ENCODE peak calls at places on chromosome 6, in eight cellular contexts. M is LNCaP clone FGC, S is WERI-Rb-1, C is GM12865, V is H9, K is left ventricle myocardium inferior, J is AG04449, R is GM10248. Y is an unnamed sample.
A peak's percentile ranks its signal among the peaks of the same experiment; 100 is the strongest.

GRCh38 chr6:159727717-159728440 is 573 bp downstream of the WTAP start:
- DNase-seq in R (peak; percentile 57), C (peak; percentile 71), M (no peak), S (no peak), V (no peak), K (no peak), J (no peak), Y (peak; percentile 61)

GRCh38 chr6:12991435-12991834 is 274.9 kb downstream of the PHACTR1 start:
- DNase-seq in V (no peak), S (no peak), J (no peak), M (no peak), K (no peak), R (no peak), C (no peak), Y (no peak)

GRCh38 chr6:108565091-108565766 is 4.5 kb downstream of the FOXO3 start:
- DNase-seq in M (no peak), R (peak; percentile 41), S (no peak), K (no peak), V (no peak), J (no peak), C (peak; percentile 89), Y (peak; percentile 22)

GRCh38 chr6:144543006-144543871 is 258.1 kb downstream of the UTRN start:
- DNase-seq in V (no peak), J (no peak), R (no peak), C (no peak), K (no peak), S (no peak), M (no peak), Y (peak; percentile 11)

GRCh38 chr6:168216139-168216538 is 103.4 kb downstream of the DACT2 start:
- DNase-seq in J (no peak), R (no peak), K (no peak), C (no peak), V (peak; percentile 55), S (no peak), M (no peak), Y (no peak)

GRCh38 chr6:56959938-56960337 is 5.0 kb downstream of the BEND6 start:
- DNase-seq in M (no peak), J (no peak), V (no peak), C (no peak), R (no peak), K (no peak), S (no peak), Y (no peak)

GRCh38 chr6:40877362-40877761 is 161.7 kb downstream of the UNC5CL start:
- DNase-seq in M (no peak), C (no peak), K (no peak), J (no peak), R (no peak), S (no peak), V (no peak), Y (peak; percentile 66)

GRCh38 chr6:100461273-100461919 is 3.3 kb downstream of the SIM1 start:
- DNase-seq in R (no peak), V (peak; percentile 69), J (no peak), S (peak; percentile 63), M (no peak), K (no peak), C (no peak), Y (no peak)

GRCh38 chr6:13624871-13625288 is 9.7 kb downstream of the NOL7 start:
- DNase-seq in R (peak; percentile 40), M (no peak), S (peak; percentile 46), J (no peak), C (peak; percentile 69), V (peak; percentile 62), K (no peak), Y (peak; percentile 37)

GRCh38 chr6:133945158-133945557 is 7.9 kb upstream of the TBPL1 start:
- DNase-seq in C (no peak), K (no peak), M (no peak), R (no peak), J (no peak), V (peak; percentile 47), S (no peak), Y (no peak)

GRCh38 chr6:26016326-26017275 is 54.0 kb downstream of the TRIM38 start:
- DNase-seq in M (no peak), V (peak; percentile 56), J (no peak), R (no peak), S (no peak), C (no peak), K (peak; percentile 75), Y (no peak)

GRCh38 chr6:97705568-97705967 is 422.6 kb upstream of the MMS22L start:
- DNase-seq in S (no peak), K (no peak), R (no peak), J (no peak), C (peak; percentile 3), V (peak; percentile 45), M (no peak), Y (no peak)

GRCh38 chr6:26032387-26033131 is 54.7 kb upstream of the HFE start:
- DNase-seq in S (peak; percentile 84), R (no peak), C (peak; percentile 79), M (no peak), V (peak; percentile 49), J (no peak), K (no peak), Y (peak; percentile 65)

GRCh38 chr6:43278524-43279078 is 19.5 kb upstream of the SLC22A7 start:
- DNase-seq in K (no peak), R (no peak), V (no peak), S (no peak), J (no peak), M (no peak), C (no peak), Y (no peak)

GRCh38 chr6:89970609-89971337 is 76.5 kb downstream of the GJA10 start:
- DNase-seq in C (peak; percentile 11), S (peak; percentile 82), V (no peak), K (no peak), R (peak; percentile 30), M (no peak), J (no peak), Y (no peak)

GRCh38 chr6:44779130-44779826 is 391.8 kb downstream of the CDC5L start:
- DNase-seq in M (no peak), S (no peak), J (no peak), R (peak; percentile 23), C (peak; percentile 67), K (no peak), V (no peak), Y (no peak)

GRCh38 chr6:158002951-158003853 is 21.5 kb downstream of the SYNJ2 start:
- DNase-seq in S (no peak), R (no peak), V (no peak), M (no peak), C (peak; percentile 17), K (peak; percentile 60), J (peak; percentile 61), Y (peak; percentile 74)

GRCh38 chr6:124260337-124260736 is 456.7 kb downstream of the NKAIN2 start:
- DNase-seq in C (no peak), V (no peak), M (no peak), K (no peak), S (no peak), J (no peak), R (no peak), Y (no peak)

GRCh38 chr6:21666200-21666671 is 72.7 kb downstream of the SOX4 start:
- DNase-seq in K (peak; percentile 20), S (no peak), V (peak; percentile 85), R (peak; percentile 26), C (peak; percentile 22), M (no peak), J (no peak), Y (peak; percentile 10)

DNA sequence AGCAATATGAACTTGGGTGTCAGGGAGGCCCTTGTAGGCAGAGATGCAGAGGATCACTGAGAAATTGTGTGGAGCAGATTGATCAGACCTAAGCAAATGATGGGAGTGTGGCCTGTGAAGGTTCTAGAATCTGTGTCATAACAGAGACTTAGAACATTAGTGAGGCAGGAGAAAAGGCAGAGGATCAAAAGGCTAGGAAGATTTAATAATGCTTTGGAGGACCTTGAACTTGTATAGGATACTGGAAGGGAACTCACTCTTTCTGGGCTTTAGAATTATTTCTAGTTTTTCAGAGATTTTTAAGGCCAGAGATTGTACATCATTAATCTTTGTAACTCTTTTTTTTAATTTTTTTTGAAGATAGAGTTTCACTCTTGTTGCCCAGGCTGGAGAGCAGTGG is at the start of gene TSBP1:
- DNase-seq in C (no peak), S (no peak), J (no peak), R (no peak), V (no peak), M (no peak), K (no peak), Y (no peak)
- TF ChIP-seq CTCF in C (no peak), S (no peak), J (no peak), R (no peak), V (no peak), M (no peak), K (no peak), Y (no peak)

GRCh38 chr6:16885411-16886160 is 124.3 kb upstream of the ATXN1 start:
- DNase-seq in R (no peak), C (no peak), K (no peak), M (no peak), S (no peak), V (no peak), J (no peak), Y (no peak)
- TF ChIP-seq CTCF in R (no peak), C (no peak), K (no peak), M (no peak), S (no peak), V (no peak), J (no peak), Y (no peak)

GRCh38 chr6:38775870-38776269 is 60.8 kb downstream of the DNAH8 start:
- DNase-seq in V (no peak), J (peak; percentile 16), S (no peak), M (no peak), R (peak; percentile 43), C (peak; percentile 54), K (no peak), Y (no peak)

GRCh38 chr6:38774933-38775707 is 60.0 kb downstream of the DNAH8 start:
- DNase-seq in M (no peak), R (no peak), J (no peak), K (no peak), V (no peak), C (peak; percentile 52), S (no peak), Y (no peak)

GRCh38 chr6:38771111-38771694 is 56.1 kb downstream of the DNAH8 start:
- DNase-seq in J (no peak), R (no peak), K (no peak), V (no peak), S (no peak), C (no peak), M (no peak), Y (no peak)

GRCh38 chr6:38776515-38776914 is 61.4 kb downstream of the DNAH8 start:
- DNase-seq in S (no peak), C (no peak), M (no peak), R (no peak), K (no peak), V (no peak), J (peak; percentile 16), Y (no peak)

DNA sequence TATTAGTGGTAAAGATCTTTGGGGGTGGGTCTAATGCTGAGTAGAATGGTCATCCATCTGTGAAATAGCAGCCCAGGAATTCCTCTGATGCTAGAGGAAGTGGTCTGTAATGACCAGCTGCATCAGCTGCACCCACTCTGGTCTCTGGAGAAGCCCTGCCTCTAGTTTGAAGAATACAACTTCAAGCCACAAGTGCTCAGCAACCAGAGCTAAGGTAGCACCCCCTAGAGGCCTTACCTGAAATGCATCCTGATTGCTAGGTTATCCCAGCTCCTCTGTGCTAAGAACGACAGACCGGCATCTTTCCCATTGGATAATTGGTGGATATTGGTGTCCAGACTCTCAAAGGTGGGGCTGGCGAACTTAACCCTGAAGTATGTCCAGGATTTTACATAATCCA is 58.2 kb downstream of the DNAH8 start:
- DNase-seq in C (peak; percentile 57), S (peak; percentile 59), R (peak; percentile 25), M (no peak), K (no peak), J (no peak), V (peak; percentile 74), Y (peak; percentile 35)
- TF ChIP-seq CTCF in C (peak; percentile 58), S (peak; percentile 96), R (peak; percentile 52), M (peak; percentile 19), K (peak; percentile 19), J (no peak), V (peak; percentile 83), Y (peak; percentile 45)

GRCh38 chr6:2819891-2820814 is 21.5 kb downstream of the SERPINB1 start:
- DNase-seq in K (no peak), M (no peak), S (no peak), J (no peak), R (no peak), V (no peak), C (no peak), Y (no peak)
- TF ChIP-seq CTCF in K (no peak), M (no peak), S (no peak), J (no peak), R (no peak), V (no peak), C (no peak), Y (no peak)

Y was measured in activated CD8-positive, alpha-beta T cell treated with anti-CD3 and anti-CD28 coated beads for 36 hours.